ENCODE peak calls at places on chromosomes 13 and 19, in four cellular contexts. D is bronchial epithelial cell, E is PC-9, B is right atrium auricular region. J is an unnamed sample.

GRCh38 chr19:42272535-42272897 is 3.5 kb downstream of the CIC start:
- DNase-seq in D (no peak), E (no peak), B (no peak), J (no peak)

GRCh38 chr19:32104465-32105235 is 240.8 kb upstream of the ZNF507 start:
- DNase-seq in D (peak; percentile 2), E (no peak), B (no peak), J (peak; percentile 79)

GRCh38 chr13:91185294-91185863 is 162.1 kb upstream of the MIR17HG start:
- DNase-seq in D (peak; percentile 39), E (no peak), B (no peak), J (no peak)

GRCh38 chr19:56966225-56966696 is 125.7 kb upstream of the PEG3 start:
- DNase-seq in D (no peak), E (no peak), B (no peak), J (no peak)

GRCh38 chr19:28980236-28980868 is 232.6 kb downstream of the UQCRFS1 start:
- DNase-seq in D (no peak), E (no peak), B (no peak), J (no peak)

GRCh38 chr13:97367016-97367415 is 67.0 kb upstream of the RAP2A start:
- DNase-seq in D (no peak), E (no peak), B (no peak), J (peak; percentile 56)

GRCh38 chr13:104796581-104796980 is 1730.4 kb upstream of the SLC10A2 start:
- DNase-seq in D (no peak), E (no peak), B (no peak), J (no peak)

GRCh38 chr13:104592127-104592526 is 1525.9 kb upstream of the SLC10A2 start:
- DNase-seq in D (peak; percentile 87), E (no peak), B (no peak), J (peak; percentile 93)

GRCh38 chr13:105291987-105292386 is 1243.5 kb downstream of the EFNB2 start:
- DNase-seq in D (no peak), E (no peak), B (no peak), J (no peak)

GRCh38 chr13:38013676-38014075 is 144.1 kb upstream of the TRPC4 start:
- DNase-seq in D (no peak), E (no peak), B (no peak), J (no peak)

GRCh38 chr13:27971236-27971645 is 2.1 kb upstream of the CDX2 start:
- DNase-seq in D (no peak), E (no peak), B (no peak), J (no peak)

GRCh38 chr19:1445932-1446712 is 3.8 kb upstream of the APC2 start:
- DNase-seq in D (no peak), E (peak; percentile 61), B (no peak), J (no peak)
- H3K4me3 ChIP-seq in D (no peak overlapping the region), E (peak overlapping the region; percentile 51), B (peak overlapping the region; percentile 44), J (peak overlapping the region; percentile 20)

GRCh38 chr19:7197760-7198696 is 96.2 kb downstream of the INSR start:
- DNase-seq in D (peak; percentile 54), E (peak; percentile 86), B (peak; percentile 93), J (peak; percentile 62)
- TF ChIP-seq CTCF in D (no peak), E (no peak), B (peak; percentile 25), J (no peak)

DNA sequence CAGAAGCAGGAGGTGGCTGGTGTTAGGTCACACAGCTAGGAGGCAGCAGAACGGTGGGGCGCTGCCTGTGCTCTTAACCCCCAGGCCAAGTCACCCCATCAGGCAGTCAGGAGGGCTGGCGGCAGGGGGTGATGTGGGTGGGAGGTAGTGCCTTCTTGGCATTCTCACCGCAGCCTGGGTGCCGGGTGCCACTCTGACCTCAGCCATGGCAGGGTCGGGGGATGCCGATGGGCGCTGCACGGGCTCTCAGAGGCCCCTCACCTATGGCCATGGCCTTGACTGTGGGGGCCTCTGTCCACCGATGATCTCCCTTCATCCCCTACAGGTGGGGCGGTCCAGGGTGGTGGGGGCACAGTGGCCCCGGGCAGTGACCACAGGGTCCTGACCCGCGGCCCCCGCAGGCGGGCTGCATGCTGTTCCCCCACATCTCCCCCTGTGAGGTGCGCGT is 5.6 kb downstream of the PTOV1 start:
- DNase-seq in D (no peak), E (no peak), B (no peak), J (no peak)
- H3K36me3 ChIP-seq in D (peaks cover 18% of the 10 kb centered on the region), E (peaks cover 8% of the 10 kb centered on the region), B (peaks cover 66% of the 10 kb centered on the region), J (peaks cover 14% of the 10 kb centered on the region)

GRCh38 chr19:19464339-19465098 is 50.8 kb downstream of the TSSK6 start:
- DNase-seq in D (peak; percentile 81), E (no peak), B (no peak), J (peak; percentile 55)
- H3K4me3 ChIP-seq in D (no peak overlapping the region), E (no peak overlapping the region), B (no peak overlapping the region), J (no peak overlapping the region)

GRCh38 chr19:44903602-44904425 is 1.8 kb upstream of the APOE start:
- DNase-seq in D (peak; percentile 20), E (peak; percentile 69), B (peak; percentile 85), J (no peak)
- TF ChIP-seq CTCF in D (peak; percentile 96), E (peak; percentile 100), B (peak; percentile 100), J (peak; percentile 99)

GRCh38 chr19:23381114-23381513 is 14.2 kb downstream of the ZNF91 start:
- DNase-seq in D (no peak), E (no peak), B (no peak), J (no peak)
- H3K36me3 ChIP-seq in D (peaks cover 10% of the 10 kb centered on the region), E (peaks cover 93% of the 10 kb centered on the region), B (peaks cover 25% of the 10 kb centered on the region), J (peaks cover 2% of the 10 kb centered on the region)

GRCh38 chr13:94232956-94233355 is 246.5 kb downstream of the DCT start:
- DNase-seq in D (no peak), E (no peak), B (no peak), J (no peak)
- H3K4me3 ChIP-seq in D (no peak overlapping the region), E (no peak overlapping the region), B (no peak overlapping the region), J (no peak overlapping the region)

GRCh38 chr19:13847033-13847899 is 29.7 kb upstream of the NANOS3 start:
- DNase-seq in D (peak; percentile 80), E (peak; percentile 96), B (peak; percentile 96), J (no peak)
- TF ChIP-seq CTCF in D (peak; percentile 25), E (peak; percentile 44), B (peak; percentile 53), J (peak; percentile 5)